ENCODE peak calls at places on chromosomes 3 and 15, in seven cellular contexts. One of them, this sample, is unnamed.

GRCh38 chr3:152540120-152540519 is 271.4 kb downstream of the MBNL1 start:
- DNase-seq in suprapubic skin: no peak
- DNase-seq in lung: no peak
- DNase-seq in CD8-positive, alpha-beta T cell: no peak
- DNase-seq in skeletal muscle cell: no peak
- DNase-seq in kidney: no peak
- DNase-seq in SJCRH30: no peak
- DNase-seq in this sample: no peak

GRCh38 chr3:133792171-133792763 is 13.3 kb upstream of the SRPRB start:
- DNase-seq in suprapubic skin: no peak
- DNase-seq in lung: no peak
- DNase-seq in CD8-positive, alpha-beta T cell: no peak
- DNase-seq in skeletal muscle cell: no peak
- DNase-seq in kidney: no peak
- DNase-seq in SJCRH30: no peak
- DNase-seq in this sample: peak; percentile 32

GRCh38 chr3:41673643-41674042 is 288.3 kb downstream of the ULK4 start:
- DNase-seq in suprapubic skin: no peak
- DNase-seq in lung: no peak
- DNase-seq in CD8-positive, alpha-beta T cell: no peak
- DNase-seq in skeletal muscle cell: no peak
- DNase-seq in kidney: no peak
- DNase-seq in SJCRH30: no peak
- DNase-seq in this sample: no peak

GRCh38 chr3:56962200-56962599 is 98.3 kb upstream of the SPATA12 start:
- DNase-seq in suprapubic skin: no peak
- DNase-seq in lung: no peak
- DNase-seq in CD8-positive, alpha-beta T cell: no peak
- DNase-seq in skeletal muscle cell: no peak
- DNase-seq in kidney: no peak
- DNase-seq in SJCRH30: no peak
- DNase-seq in this sample: no peak

GRCh38 chr3:63864008-63864871 is 573 bp downstream of the ATXN7 start:
- DNase-seq in suprapubic skin: peak; percentile 67
- DNase-seq in lung: peak; percentile 36
- DNase-seq in CD8-positive, alpha-beta T cell: peak; percentile 32
- DNase-seq in skeletal muscle cell: no peak
- DNase-seq in kidney: peak; percentile 85
- DNase-seq in SJCRH30: peak; percentile 7
- DNase-seq in this sample: no peak

GRCh38 chr3:9135526-9135925 is 113.9 kb downstream of the SRGAP3 start:
- DNase-seq in suprapubic skin: no peak
- DNase-seq in lung: no peak
- DNase-seq in CD8-positive, alpha-beta T cell: no peak
- DNase-seq in skeletal muscle cell: no peak
- DNase-seq in kidney: no peak
- DNase-seq in SJCRH30: no peak
- DNase-seq in this sample: no peak

GRCh38 chr3:165206454-165207266 is 10.5 kb upstream of the SLITRK3 start:
- DNase-seq in suprapubic skin: peak; percentile 72
- DNase-seq in lung: peak; percentile 62
- DNase-seq in CD8-positive, alpha-beta T cell: no peak
- DNase-seq in skeletal muscle cell: peak; percentile 57
- DNase-seq in kidney: peak; percentile 84
- DNase-seq in SJCRH30: peak; percentile 80
- DNase-seq in this sample: peak; percentile 45

GRCh38 chr3:150371741-150372254 is 36.3 kb upstream of the TSC22D2 start:
- DNase-seq in suprapubic skin: no peak
- DNase-seq in lung: peak; percentile 68
- DNase-seq in CD8-positive, alpha-beta T cell: no peak
- DNase-seq in skeletal muscle cell: peak; percentile 97
- DNase-seq in kidney: no peak
- DNase-seq in SJCRH30: peak; percentile 80
- DNase-seq in this sample: no peak

GRCh38 chr15:48361690-48362089 is 30.5 kb downstream of the DUT start:
- DNase-seq in suprapubic skin: no peak
- DNase-seq in lung: no peak
- DNase-seq in CD8-positive, alpha-beta T cell: no peak
- DNase-seq in skeletal muscle cell: no peak
- DNase-seq in kidney: no peak
- DNase-seq in SJCRH30: no peak
- DNase-seq in this sample: no peak

GRCh38 chr15:67253517-67254237 is 784 bp downstream of the AAGAB start:
- DNase-seq in suprapubic skin: no peak
- DNase-seq in lung: no peak
- DNase-seq in CD8-positive, alpha-beta T cell: no peak
- DNase-seq in skeletal muscle cell: no peak
- DNase-seq in kidney: no peak
- DNase-seq in SJCRH30: peak; percentile 8
- DNase-seq in this sample: no peak

GRCh38 chr15:59594493-59594942 is 17.1 kb upstream of the GCNT3 start:
- DNase-seq in suprapubic skin: no peak
- DNase-seq in lung: no peak
- DNase-seq in CD8-positive, alpha-beta T cell: no peak
- DNase-seq in skeletal muscle cell: peak; percentile 49
- DNase-seq in kidney: no peak
- DNase-seq in SJCRH30: no peak
- DNase-seq in this sample: no peak

GRCh38 chr15:66833372-66833771 is 131.3 kb downstream of the SMAD6 start:
- DNase-seq in suprapubic skin: peak; percentile 24
- DNase-seq in lung: no peak
- DNase-seq in CD8-positive, alpha-beta T cell: no peak
- DNase-seq in skeletal muscle cell: no peak
- DNase-seq in kidney: no peak
- DNase-seq in SJCRH30: no peak
- DNase-seq in this sample: no peak

GRCh38 chr3:111906667-111907066 is 47.6 kb downstream of the PHLDB2 start:
- DNase-seq in suprapubic skin: no peak
- DNase-seq in lung: no peak
- DNase-seq in CD8-positive, alpha-beta T cell: no peak
- DNase-seq in skeletal muscle cell: no peak
- DNase-seq in kidney: no peak
- DNase-seq in SJCRH30: no peak
- DNase-seq in this sample: no peak

GRCh38 chr3:154122096-154122911 is 1.1 kb downstream of the ARHGEF26 start:
- DNase-seq in suprapubic skin: peak; percentile 65
- DNase-seq in lung: no peak
- DNase-seq in CD8-positive, alpha-beta T cell: no peak
- DNase-seq in skeletal muscle cell: no peak
- DNase-seq in kidney: peak; percentile 71
- DNase-seq in SJCRH30: peak; percentile 31
- DNase-seq in this sample: no peak

GRCh38 chr15:63192604-63193206 is 3.3 kb downstream of the RAB8B start:
- DNase-seq in suprapubic skin: no peak
- DNase-seq in lung: no peak
- DNase-seq in CD8-positive, alpha-beta T cell: no peak
- DNase-seq in skeletal muscle cell: no peak
- DNase-seq in kidney: no peak
- DNase-seq in SJCRH30: no peak
- DNase-seq in this sample: no peak

GRCh38 chr3:122973893-122974615 is 53.5 kb downstream of the SEMA5B start:
- DNase-seq in suprapubic skin: no peak
- DNase-seq in lung: no peak
- DNase-seq in CD8-positive, alpha-beta T cell: no peak
- DNase-seq in skeletal muscle cell: no peak
- DNase-seq in kidney: peak; percentile 76
- DNase-seq in SJCRH30: peak; percentile 47
- DNase-seq in this sample: no peak

GRCh38 chr3:120095226-120096165 is 1.2 kb upstream of the GSK3B start:
- DNase-seq in suprapubic skin: peak; percentile 95
- DNase-seq in lung: peak; percentile 93
- DNase-seq in CD8-positive, alpha-beta T cell: peak; percentile 70
- DNase-seq in skeletal muscle cell: peak; percentile 76
- DNase-seq in kidney: peak; percentile 97
- DNase-seq in SJCRH30: peak; percentile 93
- DNase-seq in this sample: peak; percentile 83

DNA sequence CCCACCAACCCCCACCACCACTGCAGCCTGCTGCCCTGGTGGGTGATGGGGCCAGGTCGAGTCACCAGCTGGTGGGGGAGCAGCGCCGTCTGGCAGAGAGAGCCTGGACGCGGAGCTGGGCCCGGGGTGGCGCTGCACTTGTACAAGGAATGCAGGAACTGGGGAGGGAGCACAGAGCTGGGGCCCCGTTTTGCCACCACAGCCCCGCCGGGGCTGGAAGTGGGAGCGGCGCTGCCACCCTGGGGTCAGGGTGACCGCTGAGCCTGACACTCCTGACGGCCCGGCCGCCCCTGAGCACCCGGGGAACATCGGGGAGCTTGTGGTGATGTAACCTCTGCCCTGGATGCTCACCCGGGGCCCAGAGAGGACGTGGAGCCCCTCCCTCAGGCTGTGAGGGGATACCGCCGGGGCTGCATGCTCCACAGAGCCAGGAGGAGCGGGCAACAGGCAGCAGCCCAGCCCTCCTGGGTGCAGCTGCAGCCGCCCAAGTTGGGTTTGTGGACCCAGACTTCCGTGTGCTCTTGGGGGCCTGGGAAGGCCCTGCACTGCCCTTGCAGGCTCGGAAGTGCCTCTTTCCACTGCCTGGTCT is 32.6 kb upstream of the IREB2 start:
- DNase-seq in suprapubic skin: no peak
- DNase-seq in lung: no peak
- DNase-seq in CD8-positive, alpha-beta T cell: no peak
- DNase-seq in skeletal muscle cell: no peak
- DNase-seq in kidney: peak; percentile 63
- DNase-seq in SJCRH30: no peak
- DNase-seq in this sample: no peak
- H3K4me3 ChIP-seq in suprapubic skin: no peak overlapping the region
- H3K4me3 ChIP-seq in lung: no peak overlapping the region
- H3K4me3 ChIP-seq in CD8-positive, alpha-beta T cell: no peak overlapping the region
- H3K4me3 ChIP-seq in skeletal muscle cell: no peak overlapping the region
- H3K4me3 ChIP-seq in kidney: no peak overlapping the region
- H3K4me3 ChIP-seq in SJCRH30: no peak overlapping the region
- H3K4me3 ChIP-seq in this sample: no peak overlapping the region

GRCh38 chr3:195907730-195908438 is 467 bp downstream of the TNK2 start:
- DNase-seq in suprapubic skin: peak; percentile 77
- DNase-seq in lung: peak; percentile 56
- DNase-seq in CD8-positive, alpha-beta T cell: peak; percentile 40
- DNase-seq in skeletal muscle cell: no peak
- DNase-seq in kidney: peak; percentile 86
- DNase-seq in SJCRH30: peak; percentile 76
- DNase-seq in this sample: no peak

GRCh38 chr3:195903950-195904290 is 4.4 kb downstream of the TNK2 start:
- DNase-seq in suprapubic skin: no peak
- DNase-seq in lung: no peak
- DNase-seq in CD8-positive, alpha-beta T cell: no peak
- DNase-seq in skeletal muscle cell: no peak
- DNase-seq in kidney: no peak
- DNase-seq in SJCRH30: no peak
- DNase-seq in this sample: no peak

GRCh38 chr3:195904364-195904763 is 4.0 kb downstream of the TNK2 start:
- DNase-seq in suprapubic skin: no peak
- DNase-seq in lung: no peak
- DNase-seq in CD8-positive, alpha-beta T cell: no peak
- DNase-seq in skeletal muscle cell: no peak
- DNase-seq in kidney: no peak
- DNase-seq in SJCRH30: no peak
- DNase-seq in this sample: no peak

GRCh38 chr3:195906865-195907729 is 1.3 kb downstream of the TNK2 start:
- DNase-seq in suprapubic skin: peak; percentile 74
- DNase-seq in lung: peak; percentile 59
- DNase-seq in CD8-positive, alpha-beta T cell: peak; percentile 50
- DNase-seq in skeletal muscle cell: no peak
- DNase-seq in kidney: peak; percentile 84
- DNase-seq in SJCRH30: no peak
- DNase-seq in this sample: peak; percentile 75

GRCh38 chr3:195905970-195906864 is 2.1 kb downstream of the TNK2 start:
- DNase-seq in suprapubic skin: peak; percentile 31
- DNase-seq in lung: no peak
- DNase-seq in CD8-positive, alpha-beta T cell: no peak
- DNase-seq in skeletal muscle cell: no peak
- DNase-seq in kidney: no peak
- DNase-seq in SJCRH30: no peak
- DNase-seq in this sample: no peak
- H3K4me3 ChIP-seq in suprapubic skin: peak overlapping the region; percentile 93
- H3K4me3 ChIP-seq in lung: no peak overlapping the region
- H3K4me3 ChIP-seq in CD8-positive, alpha-beta T cell: peak overlapping the region; percentile 46
- H3K4me3 ChIP-seq in skeletal muscle cell: no peak overlapping the region
- H3K4me3 ChIP-seq in kidney: peak overlapping the region; percentile 29
- H3K4me3 ChIP-seq in SJCRH30: peak overlapping the region; percentile 68
- H3K4me3 ChIP-seq in this sample: peak overlapping the region; percentile 32

GRCh38 chr15:82113116-82113715 is 67.4 kb upstream of the MEX3B start:
- DNase-seq in suprapubic skin: no peak
- DNase-seq in lung: no peak
- DNase-seq in CD8-positive, alpha-beta T cell: no peak
- DNase-seq in skeletal muscle cell: no peak
- DNase-seq in kidney: no peak
- DNase-seq in SJCRH30: no peak
- DNase-seq in this sample: no peak
- H3K4me3 ChIP-seq in suprapubic skin: no peak overlapping the region
- H3K4me3 ChIP-seq in lung: no peak overlapping the region
- H3K4me3 ChIP-seq in CD8-positive, alpha-beta T cell: no peak overlapping the region
- H3K4me3 ChIP-seq in skeletal muscle cell: no peak overlapping the region
- H3K4me3 ChIP-seq in kidney: no peak overlapping the region
- H3K4me3 ChIP-seq in SJCRH30: no peak overlapping the region
- H3K4me3 ChIP-seq in this sample: no peak overlapping the region

GRCh38 chr3:181713300-181713647 is 1.5 kb downstream of the SOX2 start:
- DNase-seq in suprapubic skin: no peak
- DNase-seq in lung: no peak
- DNase-seq in CD8-positive, alpha-beta T cell: no peak
- DNase-seq in skeletal muscle cell: no peak
- DNase-seq in kidney: no peak
- DNase-seq in SJCRH30: no peak
- DNase-seq in this sample: no peak

GRCh38 chr3:181712190-181712504 is 422 bp downstream of the SOX2 start:
- DNase-seq in suprapubic skin: no peak
- DNase-seq in lung: no peak
- DNase-seq in CD8-positive, alpha-beta T cell: no peak
- DNase-seq in skeletal muscle cell: no peak
- DNase-seq in kidney: no peak
- DNase-seq in SJCRH30: no peak
- DNase-seq in this sample: no peak

GRCh38 chr3:181712505-181713299 is 977 bp downstream of the SOX2 start:
- DNase-seq in suprapubic skin: no peak
- DNase-seq in lung: no peak
- DNase-seq in CD8-positive, alpha-beta T cell: no peak
- DNase-seq in skeletal muscle cell: no peak
- DNase-seq in kidney: no peak
- DNase-seq in SJCRH30: peak; percentile 71
- DNase-seq in this sample: no peak

GRCh38 chr3:181710581-181711255 is 1.0 kb upstream of the SOX2 start:
- DNase-seq in suprapubic skin: no peak
- DNase-seq in lung: no peak
- DNase-seq in CD8-positive, alpha-beta T cell: no peak
- DNase-seq in skeletal muscle cell: no peak
- DNase-seq in kidney: no peak
- DNase-seq in SJCRH30: no peak
- DNase-seq in this sample: no peak

GRCh38 chr3:181711325-181712135 is at the start of gene SOX2:
- DNase-seq in suprapubic skin: no peak
- DNase-seq in lung: peak; percentile 66
- DNase-seq in CD8-positive, alpha-beta T cell: no peak
- DNase-seq in skeletal muscle cell: no peak
- DNase-seq in kidney: no peak
- DNase-seq in SJCRH30: peak; percentile 80
- DNase-seq in this sample: peak; percentile 77
- H3K4me3 ChIP-seq in suprapubic skin: peak within 1 kb of the TSS; percentile 52
- H3K4me3 ChIP-seq in lung: no peak within 1 kb of the TSS
- H3K4me3 ChIP-seq in CD8-positive, alpha-beta T cell: peak within 1 kb of the TSS; percentile 45
- H3K4me3 ChIP-seq in skeletal muscle cell: peak within 1 kb of the TSS; percentile 36
- H3K4me3 ChIP-seq in kidney: no peak within 1 kb of the TSS
- H3K4me3 ChIP-seq in SJCRH30: peak within 1 kb of the TSS; percentile 66
- H3K4me3 ChIP-seq in this sample: peak within 1 kb of the TSS; percentile 39

This sample was measured in Jurkat, Clone E6-1.